ENCODE peak calls at places on chromosomes 12 and 14, in six cellular contexts. J, M, S, U, A and T are unnamed samples.

GRCh38 chr12:63298386-63298930 is 147.5 kb upstream of the AVPR1A start:
- DNase-seq in J (no peak), M (no peak), S (no peak), U (no peak), A (no peak), T (no peak)

GRCh38 chr14:59664741-59665140 is 88.1 kb upstream of the CCDC175 start:
- DNase-seq in J (no peak), M (no peak), S (no peak), U (peak; percentile 29), A (no peak), T (no peak)

GRCh38 chr12:127297327-127297726 is 969.6 kb upstream of the TMEM132C start:
- DNase-seq in J (no peak), M (no peak), S (no peak), U (no peak), A (no peak), T (no peak)

GRCh38 chr12:119369907-119370546 is 35.5 kb downstream of the CCDC60 start:
- DNase-seq in J (no peak), M (no peak), S (no peak), U (no peak), A (peak; percentile 47), T (no peak)

GRCh38 chr12:62259311-62259992 is 752 bp upstream of the USP15 start:
- DNase-seq in J (peak; percentile 56), M (no peak), S (no peak), U (no peak), A (no peak), T (no peak)

GRCh38 chr12:111842556-111843396 is 748 bp downstream of the MAPKAPK5 start:
- DNase-seq in J (peak; percentile 30), M (no peak), S (no peak), U (peak; percentile 12), A (no peak), T (no peak)

GRCh38 chr12:59808317-59808910 is 212.6 kb downstream of the SLC16A7 start:
- DNase-seq in J (peak; percentile 45), M (no peak), S (peak; percentile 41), U (peak; percentile 47), A (no peak), T (no peak)

GRCh38 chr12:131831021-131831571 is 2.9 kb downstream of the MMP17 start:
- DNase-seq in J (no peak), M (no peak), S (no peak), U (peak; percentile 10), A (peak; percentile 84), T (no peak)

GRCh38 chr12:127355061-127355820 is 911.7 kb upstream of the TMEM132C start:
- DNase-seq in J (peak; percentile 28), M (no peak), S (no peak), U (peak; percentile 4), A (peak; percentile 29), T (no peak)

GRCh38 chr12:4169959-4170358 is 103.6 kb upstream of the CCND2 start:
- DNase-seq in J (peak; percentile 61), M (no peak), S (no peak), U (no peak), A (no peak), T (no peak)

GRCh38 chr14:78238141-78238540 is 68.0 kb downstream of the NRXN3 start:
- DNase-seq in J (no peak), M (no peak), S (no peak), U (no peak), A (no peak), T (no peak)

GRCh38 chr12:45130881-45131281 is 80.0 kb upstream of the DBX2 start:
- DNase-seq in J (peak; percentile 67), M (no peak), S (peak; percentile 63), U (peak; percentile 77), A (peak; percentile 51), T (peak; percentile 62)

GRCh38 chr12:68943848-68944247 is 10.9 kb upstream of the CPM start:
- DNase-seq in J (no peak), M (no peak), S (no peak), U (no peak), A (no peak), T (no peak)

GRCh38 chr12:68940731-68941130 is 7.8 kb upstream of the CPM start:
- DNase-seq in J (no peak), M (no peak), S (no peak), U (no peak), A (no peak), T (no peak)

GRCh38 chr12:68939500-68939899 is 6.5 kb upstream of the CPM start:
- DNase-seq in J (no peak), M (no peak), S (no peak), U (no peak), A (no peak), T (no peak)

GRCh38 chr12:68945255-68945654 is 12.3 kb upstream of the CPM start:
- DNase-seq in J (no peak), M (no peak), S (no peak), U (no peak), A (no peak), T (no peak)

GRCh38 chr12:68944296-68945076 is 11.5 kb upstream of the CPM start:
- DNase-seq in J (no peak), M (no peak), S (no peak), U (no peak), A (no peak), T (no peak)
- TF ChIP-seq CTCF in J (no peak), M (no peak), S (no peak), U (no peak), A (no peak), T (no peak)

GRCh38 chr12:53295070-53295890 is at the start of gene PFDN5:
- DNase-seq in J (peak; percentile 95), M (peak; percentile 72), S (peak; percentile 92), U (peak; percentile 96), A (peak; percentile 86), T (peak; percentile 86)
- TF ChIP-seq CTCF in J (no peak), M (no peak), S (no peak), U (no peak), A (no peak), T (no peak)

GRCh38 chr12:57213763-57214397 is 2.7 kb upstream of the NXPH4 start:
- DNase-seq in J (no peak), M (no peak), S (no peak), U (no peak), A (no peak), T (no peak)
- TF ChIP-seq CTCF in J (no peak), M (no peak), S (no peak), U (no peak), A (no peak), T (no peak)

GRCh38 chr14:77026166-77026929 is 2.2 kb downstream of the IRF2BPL start:
- DNase-seq in J (no peak), M (no peak), S (peak; percentile 51), U (peak; percentile 57), A (no peak), T (no peak)

GRCh38 chr14:77028384-77029246 is at the start of gene IRF2BPL:
- DNase-seq in J (peak; percentile 98), M (peak; percentile 86), S (peak; percentile 99), U (peak; percentile 99), A (peak; percentile 98), T (peak; percentile 97)

GRCh38 chr14:77027538-77028383 is 747 bp downstream of the IRF2BPL start:
- DNase-seq in J (peak; percentile 80), M (peak; percentile 37), S (peak; percentile 81), U (peak; percentile 84), A (peak; percentile 70), T (peak; percentile 60)

GRCh38 chr14:77025744-77026165 is 2.8 kb downstream of the IRF2BPL start:
- DNase-seq in J (no peak), M (no peak), S (no peak), U (no peak), A (no peak), T (peak; percentile 46)

GRCh38 chr14:77026930-77027537 is 1.5 kb downstream of the IRF2BPL start:
- DNase-seq in J (peak; percentile 78), M (peak; percentile 37), S (peak; percentile 54), U (peak; percentile 56), A (no peak), T (peak; percentile 69)
- TF ChIP-seq CTCF in J (no peak), M (no peak), S (peak; percentile 5), U (no peak), A (peak; percentile 1), T (no peak)

GRCh38 chr14:106518054-106518943 is 991.9 kb downstream of the TMEM121 start:
- DNase-seq in J (peak; percentile 54), M (peak; percentile 79), S (no peak), U (no peak), A (peak; percentile 11), T (no peak)
- TF ChIP-seq CTCF in J (peak; percentile 54), M (peak; percentile 90), S (no peak), U (no peak), A (peak; percentile 56), T (no peak)

DNA sequence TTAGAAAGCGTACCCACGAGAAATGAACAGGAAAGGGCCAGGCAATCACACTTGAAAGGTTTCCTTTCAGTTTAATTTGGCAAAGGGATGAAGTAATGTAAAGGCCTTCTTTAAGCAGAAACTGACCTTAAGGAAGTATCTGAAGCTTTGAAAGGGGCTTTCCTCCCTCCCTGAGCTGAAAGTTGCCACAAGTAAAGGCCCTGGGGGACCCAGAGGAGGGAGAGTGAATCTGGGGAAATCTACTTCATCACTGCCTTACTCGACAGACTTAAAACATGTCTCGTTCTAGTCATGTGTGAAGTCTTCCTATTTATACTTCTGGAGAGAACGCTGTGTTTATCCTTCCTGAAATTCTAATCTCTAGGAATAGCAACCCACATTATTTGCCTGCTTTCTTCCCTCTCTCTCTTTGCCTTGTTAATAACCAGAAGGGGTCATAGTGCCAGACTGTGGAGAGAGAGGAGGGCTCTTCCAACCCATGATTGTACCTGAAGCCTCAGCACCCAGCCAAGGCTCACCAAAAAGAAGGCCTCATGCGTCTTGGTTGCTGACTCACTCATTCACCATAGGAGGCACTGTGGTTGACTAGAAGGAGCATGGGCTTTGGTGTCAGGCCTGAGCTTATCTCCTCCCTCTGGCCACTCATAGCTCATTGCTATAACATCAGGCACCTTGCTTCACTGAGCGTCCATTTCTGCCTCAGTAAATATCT is 10.2 kb upstream of the GPX2 start:
- DNase-seq in J (peak; percentile 66), M (no peak), S (no peak), U (peak; percentile 32), A (no peak), T (no peak)
- TF ChIP-seq CTCF in J (peak; percentile 28), M (no peak), S (no peak), U (peak; percentile 12), A (peak; percentile 49), T (no peak)

GRCh38 chr14:102295301-102295700 is 9.7 kb downstream of the MOK start:
- DNase-seq in J (no peak), M (no peak), S (peak; percentile 41), U (peak; percentile 47), A (no peak), T (no peak)
- TF ChIP-seq CTCF in J (no peak), M (no peak), S (peak; percentile 38), U (peak; percentile 62), A (peak; percentile 8), T (no peak)

DNA sequence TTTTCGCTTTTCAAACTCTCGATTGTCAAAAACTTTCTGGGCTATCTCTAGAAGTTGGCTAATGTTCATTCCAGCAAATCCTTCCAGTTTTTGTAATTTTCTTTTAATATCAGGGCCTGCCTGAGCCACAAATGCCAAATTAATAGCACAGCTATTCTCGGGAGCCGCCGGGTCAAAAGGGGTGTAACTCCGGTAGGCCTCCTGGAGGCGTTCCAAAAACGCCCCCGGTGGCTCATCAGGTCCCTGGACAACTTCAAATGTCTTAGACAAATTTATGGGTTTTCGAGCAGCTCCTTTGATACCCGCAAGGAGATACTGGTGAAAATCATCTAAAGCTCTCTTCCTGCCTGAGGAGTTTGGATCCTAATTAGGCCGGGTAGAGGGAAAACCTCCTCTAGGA is 117.9 kb upstream of the PZP start:
- DNase-seq in J (no peak), M (no peak), S (no peak), U (no peak), A (no peak), T (no peak)
- TF ChIP-seq CTCF in J (no peak), M (no peak), S (no peak), U (no peak), A (no peak), T (no peak)